ENCODE peak calls at places on chromosome 17, in four cellular contexts. V is ascending aorta, Q is AG04450, Z is heart left ventricle. A is an unnamed sample.

GRCh38 chr17:47085736-47086135 is 103.4 kb downstream of the CDC27 start:
- DNase-seq in Z (no peak), V (no peak), Q (no peak), A (no peak)

GRCh38 chr17:61574542-61575351 is 16.3 kb downstream of the NACA2 start:
- DNase-seq in V (no peak), Z (no peak), Q (no peak), A (no peak)

GRCh38 chr17:73309727-73310555 is 1.9 kb downstream of the CDC42EP4 start:
- DNase-seq in Q (no peak), Z (peak; percentile 45), V (no peak), A (no peak)

GRCh38 chr17:44081681-44082080 is 11.1 kb downstream of the G6PC3 start:
- DNase-seq in V (no peak), Q (no peak), Z (no peak), A (no peak)

GRCh38 chr17:55327225-55328088 is 62.7 kb downstream of the HLF start:
- DNase-seq in Z (no peak), Q (no peak), V (no peak), A (no peak)

GRCh38 chr17:41026668-41027471 is at the start of gene KRTAP1-5:
- DNase-seq in Q (peak; percentile 64), V (no peak), Z (no peak), A (no peak)

GRCh38 chr17:74738051-74738996 is 1.3 kb downstream of the RAB37 start:
- DNase-seq in V (no peak), Q (no peak), Z (no peak), A (peak; percentile 44)

GRCh38 chr17:48589831-48590602 is at the start of gene HOXB3:
- DNase-seq in Z (no peak), V (no peak), Q (no peak), A (no peak)

GRCh38 chr17:9162275-9162985 is 141.1 kb downstream of the NTN1 start:
- DNase-seq in Q (no peak), V (peak; percentile 94), Z (no peak), A (no peak)

GRCh38 chr17:31513731-31514427 is 122.4 kb downstream of the RAB11FIP4 start:
- DNase-seq in Q (no peak), Z (peak; percentile 6), V (no peak), A (no peak)

GRCh38 chr17:50865060-50865867 is 890 bp downstream of the TOB1 start:
- DNase-seq in Q (no peak), Z (peak; percentile 58), V (peak; percentile 77), A (peak; percentile 55)

GRCh38 chr17:54096216-54096615 is 273.5 kb downstream of the KIF2B start:
- DNase-seq in V (no peak), Q (no peak), Z (no peak), A (no peak)

GRCh38 chr17:50207792-50208567 is 6.5 kb upstream of the COL1A1 start:
- DNase-seq in Q (no peak), Z (no peak), V (peak; percentile 63), A (no peak)

GRCh38 chr17:4751925-4752324 is 12.2 kb upstream of the CXCL16 start:
- DNase-seq in Z (no peak), V (no peak), Q (no peak), A (no peak)

GRCh38 chr17:1043601-1044251 is 46.8 kb downstream of the TIMM22 start:
- DNase-seq in V (peak; percentile 86), Z (peak; percentile 85), Q (no peak), A (no peak)

GRCh38 chr17:67374329-67375053 is 2.6 kb upstream of the PITPNC1 start:
- DNase-seq in Z (peak; percentile 89), Q (peak; percentile 63), V (peak; percentile 93), A (peak; percentile 76)

GRCh38 chr17:8896641-8897635 is 29.5 kb upstream of the PIK3R6 start:
- DNase-seq in V (peak; percentile 43), Q (no peak), Z (no peak), A (no peak)

GRCh38 chr17:30982855-30983254 is 12.0 kb downstream of the RNF135 start:
- DNase-seq in Z (no peak), Q (no peak), V (no peak), A (no peak)

GRCh38 chr17:49997773-49998703 is 3.0 kb upstream of the DLX3 start:
- DNase-seq in Z (peak; percentile 80), V (peak; percentile 83), Q (peak; percentile 50), A (peak; percentile 59)

GRCh38 chr17:58046230-58047094 is 36.8 kb upstream of the DYNLL2 start:
- DNase-seq in V (no peak), Q (no peak), Z (peak; percentile 51), A (no peak)

GRCh38 chr17:45248132-45248936 is 13.6 kb downstream of the SPATA32 start:
- DNase-seq in Q (no peak), V (no peak), Z (no peak), A (peak; percentile 63)

GRCh38 chr17:37388266-37388665 is 12.5 kb downstream of the C17orf78 start:
- DNase-seq in V (no peak), Q (no peak), Z (no peak), A (no peak)

GRCh38 chr17:65698381-65699061 is 137.1 kb upstream of the AXIN2 start:
- DNase-seq in Q (peak; percentile 34), Z (no peak), V (no peak), A (no peak)

DNA sequence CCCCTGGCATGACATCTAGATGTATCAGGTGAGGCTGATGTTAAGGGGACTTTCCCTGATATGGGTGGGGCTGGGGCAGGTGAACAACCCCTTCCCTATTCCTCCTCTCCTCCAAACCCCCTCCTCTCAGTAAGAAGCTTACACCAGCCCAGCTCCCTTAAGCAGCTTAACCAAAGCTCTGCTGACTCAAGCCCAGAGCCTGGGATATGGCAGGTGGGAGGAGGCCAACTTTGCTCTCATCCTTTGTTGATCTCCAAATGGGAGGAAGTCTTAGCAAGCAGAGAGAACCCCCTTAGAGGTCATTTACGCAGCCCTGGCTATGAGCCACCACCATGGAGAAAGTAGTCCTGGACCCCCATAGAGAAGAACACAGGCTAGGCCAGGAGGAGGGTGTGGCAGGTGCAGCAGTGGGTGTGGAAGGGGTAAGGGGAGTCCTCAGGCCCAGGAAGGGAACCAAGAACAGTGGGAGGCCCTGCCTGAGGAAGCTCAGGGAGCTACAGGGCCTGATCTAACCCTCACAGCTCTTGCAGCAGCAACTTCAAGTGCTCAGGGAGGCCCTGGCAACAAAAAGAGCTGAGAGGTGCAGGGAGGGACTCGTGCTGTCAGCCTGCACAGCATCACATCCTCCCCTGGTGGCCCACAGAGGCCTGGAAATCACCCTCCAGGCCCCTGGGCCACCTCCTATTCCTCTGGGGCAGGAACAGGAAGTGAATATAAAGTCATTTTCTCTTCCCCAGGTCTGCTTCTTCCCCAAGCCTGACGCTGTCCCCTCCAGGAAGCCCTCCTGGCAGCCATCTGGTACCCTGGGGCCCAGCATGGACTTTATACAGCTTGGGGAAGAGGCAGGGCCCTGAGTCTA is 2.9 kb downstream of the UNC119 start:
- DNase-seq in Z (no peak), V (no peak), Q (no peak), A (peak; percentile 63)
- TF ChIP-seq CTCF in Z (no peak), V (no peak), Q (no peak), A (no peak)

GRCh38 chr17:28743243-28744103 is at the start of gene TRAF4:
- DNase-seq in Q (no peak), V (peak; percentile 89), Z (peak; percentile 79), A (peak; percentile 87)
- TF ChIP-seq CTCF in Q (peak; percentile 5), V (peak; percentile 75), Z (peak; percentile 36), A (no peak)

DNA sequence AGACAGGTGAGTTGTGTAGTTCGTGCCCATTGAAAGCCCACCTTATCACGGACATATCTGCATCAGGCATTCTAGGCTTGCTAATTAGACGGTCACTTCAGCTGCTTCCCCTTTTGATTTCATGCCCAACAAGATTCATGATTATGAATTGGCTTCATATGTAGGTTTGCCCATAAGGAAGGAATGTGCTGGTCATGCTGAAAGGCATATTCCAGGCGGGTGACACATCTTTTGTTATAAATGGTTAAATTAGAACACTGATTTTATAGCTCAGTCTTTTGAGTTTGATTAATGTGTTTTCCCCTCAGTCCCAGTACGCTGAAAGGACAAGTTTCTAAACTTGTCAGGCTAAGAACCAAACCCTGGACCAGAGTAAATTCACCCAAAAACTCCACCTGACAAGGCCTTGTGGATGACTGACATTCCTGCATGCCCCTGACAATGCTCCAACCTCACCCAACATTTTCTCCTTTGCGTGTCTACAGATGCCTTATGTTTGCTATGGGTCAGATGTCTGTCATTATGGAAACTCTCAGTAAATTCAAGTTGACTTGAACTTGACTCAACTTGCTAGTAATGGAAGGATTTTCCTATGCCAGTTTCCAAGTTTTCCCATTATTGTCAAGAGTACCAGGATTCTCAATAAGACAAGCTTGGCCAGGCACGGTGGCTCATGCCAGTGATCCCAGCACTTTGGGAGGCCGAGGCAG is 421.9 kb downstream of the PMP22 start:
- DNase-seq in V (no peak), Q (no peak), Z (no peak), A (no peak)
- TF ChIP-seq CTCF in V (no peak), Q (no peak), Z (no peak), A (no peak)

GRCh38 chr17:82351254-82351712 is 7.8 kb upstream of the TEX19 start:
- DNase-seq in V (no peak), Q (no peak), Z (no peak), A (no peak)
- TF ChIP-seq CTCF in V (no peak), Q (no peak), Z (no peak), A (no peak)

DNA sequence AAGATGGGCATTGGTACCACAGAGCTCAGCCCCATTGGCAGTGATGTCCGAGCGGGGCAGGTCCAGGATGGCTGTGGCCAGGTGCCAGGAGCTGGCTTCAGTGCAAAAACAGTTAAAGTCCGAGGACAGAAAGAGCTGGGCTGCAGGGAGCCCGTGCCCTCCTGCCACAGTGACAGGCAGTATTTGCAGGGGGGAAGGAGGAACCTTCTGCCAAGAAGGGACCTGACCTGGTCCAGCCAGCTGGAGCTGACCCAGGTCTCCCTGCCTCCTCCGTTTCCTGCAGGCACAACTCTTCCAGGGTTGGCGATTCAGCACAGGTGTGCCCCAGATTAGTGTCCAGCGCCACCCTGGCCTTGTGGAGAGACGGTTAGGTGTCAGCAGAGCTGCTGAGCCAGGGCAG is 199.0 kb downstream of the ENGASE start:
- DNase-seq in Z (no peak), Q (no peak), V (no peak), A (no peak)
- TF ChIP-seq CTCF in Z (no peak), Q (no peak), V (no peak), A (no peak)

GRCh38 chr17:7094661-7095064 is 14.6 kb upstream of the CLEC10A start:
- DNase-seq in V (no peak), Q (no peak), Z (no peak), A (no peak)
- TF ChIP-seq CTCF in V (no peak), Q (no peak), Z (no peak), A (no peak)

GRCh38 chr17:79915850-79916430 is 76.7 kb upstream of the CBX4 start:
- DNase-seq in V (no peak), Q (no peak), Z (peak; percentile 65), A (no peak)
- TF ChIP-seq CTCF in V (no peak), Q (peak; percentile 47), Z (peak; percentile 50), A (no peak)

A was measured in activated B cell treated with CpG ODN at 0.5 μM for 24 hours.